ENCODE peak calls at places on chromosomes 2 and 18, in five cellular contexts. L, O, Y, D and A are unnamed samples. For H3K4me1, the result is how much of the 10 kb centered on the place peaks cover.

GRCh38 chr18:60092073-60092472 is 192.3 kb downstream of the PMAIP1 start:
- DNase-seq in L (no peak), D (no peak), O (no peak), Y (no peak), A (no peak)

GRCh38 chr2:146853741-146854444 is 990.9 kb upstream of the ACVR2A start:
- DNase-seq in L (no peak), O (no peak), D (no peak), Y (no peak), A (no peak)

GRCh38 chr2:191983186-191983585 is 136.3 kb upstream of the CAVIN2 start:
- DNase-seq in Y (no peak), O (no peak), L (no peak), D (no peak), A (no peak)

GRCh38 chr2:128639693-128640092 is 321.0 kb upstream of the HS6ST1 start:
- DNase-seq in D (no peak), O (no peak), L (no peak), Y (no peak), A (no peak)

GRCh38 chr2:85326946-85327756 is 638 bp downstream of the TGOLN2 start:
- DNase-seq in L (no peak), D (no peak), Y (no peak), O (no peak), A (no peak)

GRCh38 chr2:226631671-226632070 is 167.9 kb downstream of the IRS1 start:
- DNase-seq in O (no peak), L (no peak), Y (no peak), D (no peak), A (no peak)

GRCh38 chr18:32366586-32367538 is 103.8 kb downstream of the GAREM1 start:
- DNase-seq in D (no peak), Y (no peak), O (no peak), L (no peak), A (no peak)

GRCh38 chr2:208546860-208547650 is 140.5 kb downstream of the PTH2R start:
- DNase-seq in Y (no peak), D (no peak), O (no peak), L (no peak), A (no peak)

GRCh38 chr2:9100080-9100876 is 96.8 kb upstream of the MBOAT2 start:
- DNase-seq in L (no peak), D (peak), O (no peak), Y (no peak), A (no peak)

DNA sequence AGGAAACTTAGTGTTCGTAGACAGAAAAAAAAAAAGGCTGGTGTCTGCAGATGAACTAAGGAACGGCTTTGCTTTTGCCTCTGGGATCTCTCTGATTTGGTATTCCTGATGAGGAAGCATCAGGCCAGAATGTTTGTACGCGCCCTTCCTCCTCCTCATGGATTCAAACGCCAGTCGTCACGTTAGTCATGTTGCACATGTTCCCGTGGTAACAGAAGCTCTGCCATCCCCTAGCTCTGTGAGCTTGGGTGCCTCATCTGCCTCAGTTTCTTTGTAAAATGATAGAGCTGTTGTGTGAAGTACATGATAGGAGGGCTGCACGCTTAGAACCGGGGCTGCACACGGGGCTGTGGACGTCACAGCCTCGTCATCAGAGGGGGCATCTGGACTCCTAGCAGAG is 47.0 kb downstream of the TSHZ1 start:
- DNase-seq in Y (no peak), L (no peak), O (no peak), D (no peak), A (no peak)
- TF ChIP-seq ATF3 in Y (no peak), L (no peak), O (no peak), D (no peak), A (no peak)

GRCh38 chr18:48024009-48024512 is 93.6 kb upstream of the SMAD2 start:
- DNase-seq in L (no peak), O (no peak), Y (no peak), D (no peak), A (no peak)
- H3K4me1 ChIP-seq in L (under half), O (under half), Y (under half), D (under half), A (under half)

DNA sequence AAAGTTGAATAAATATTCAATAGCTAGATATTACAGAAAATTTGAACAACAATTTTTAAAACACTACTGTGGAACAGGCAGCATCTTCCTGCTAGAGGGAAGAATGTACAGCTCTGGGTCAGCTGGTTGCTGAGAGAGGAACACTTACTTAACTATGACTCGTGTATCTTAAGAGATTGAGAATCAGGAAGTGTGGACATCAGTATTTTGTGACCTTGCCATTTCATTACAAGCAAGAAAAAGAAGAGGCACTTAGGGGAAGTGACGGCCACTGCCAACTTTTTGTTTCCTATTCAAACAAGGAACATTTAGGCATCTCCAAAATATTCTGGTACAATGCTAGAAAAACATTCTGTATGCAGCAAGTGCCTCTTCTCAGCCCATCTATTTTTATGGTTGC is 45.9 kb downstream of the ITPRID2 start:
- DNase-seq in O (no peak), L (no peak), Y (no peak), D (no peak), A (no peak)
- H2AFZ ChIP-seq in O (no peak), L (no peak), Y (no peak), D (no peak), A (no peak)

DNA sequence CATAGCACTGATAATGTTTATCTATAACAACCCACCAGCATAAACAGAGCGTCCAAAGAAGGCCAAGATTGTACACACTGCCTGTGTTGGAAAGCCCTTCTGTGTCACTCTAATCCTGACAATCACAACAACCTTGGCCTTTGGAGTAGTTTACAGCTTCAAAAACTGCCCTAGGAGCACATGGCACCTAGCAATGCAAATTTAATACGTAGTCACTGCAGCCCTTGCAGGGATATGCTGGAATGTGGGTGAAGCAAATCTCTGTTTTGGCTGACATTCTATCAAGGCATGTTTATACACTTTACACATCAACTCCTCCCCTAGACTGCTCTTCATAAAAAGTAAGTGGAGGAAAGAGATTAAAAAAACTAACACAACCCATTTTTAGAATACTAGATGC is 66.8 kb downstream of the GRB14 start:
- DNase-seq in L (no peak), O (no peak), Y (peak), D (no peak), A (no peak)
- TF ChIP-seq ATF3 in L (no peak), O (no peak), Y (no peak), D (no peak), A (no peak)

GRCh38 chr18:55579471-55579870 is 8.5 kb downstream of the TCF4 start:
- DNase-seq in D (no peak), O (no peak), L (no peak), Y (no peak), A (no peak)
- H3K4me1 ChIP-seq in D (under half), O (under half), L (under half), Y (under half), A (under half)